ENCODE peak calls at places on chromosomes 7 and 10, in six cellular contexts. R is GM19239, G is cardiac fibroblast, E is cerebellum, O is fibroblast of pulmonary artery, C is NCI-H1105. T is an unnamed sample.

GRCh38 chr7:51010534-51010933 is 227.8 kb upstream of the GRB10 start:
- DNase-seq in C (no peak), G (no peak), O (no peak), E (no peak), R (no peak), T (no peak)

GRCh38 chr7:137417464-137417863 is 73.9 kb upstream of the PTN start:
- DNase-seq in C (no peak), O (no peak), E (no peak), G (no peak), R (no peak), T (no peak)

GRCh38 chr10:21048086-21048485 is 151.0 kb upstream of the NEBL start:
- DNase-seq in O (no peak), C (no peak), E (no peak), R (no peak), G (no peak), T (no peak)

GRCh38 chr10:86753638-86754434 is 2.6 kb upstream of the BMPR1A start:
- DNase-seq in R (no peak), E (no peak), O (no peak), G (no peak), C (no peak), T (no peak)

GRCh38 chr10:5497289-5497688 is 2.1 kb downstream of the CALML5 start:
- DNase-seq in O (no peak), R (no peak), C (no peak), E (no peak), G (no peak), T (no peak)

GRCh38 chr10:11035318-11035920 is 17.7 kb downstream of the CELF2 start:
- DNase-seq in C (no peak), O (peak), R (no peak), G (peak), E (no peak), T (no peak)

GRCh38 chr7:123748734-123749536 is at the start of gene WASL:
- DNase-seq in G (peak), C (peak), R (peak), O (peak), E (peak), T (peak)

GRCh38 chr10:124058346-124059003 is 34.9 kb downstream of the CHST15 start:
- DNase-seq in O (no peak), E (no peak), C (no peak), R (no peak), G (no peak), T (no peak)

GRCh38 chr10:132891313-132891712 is 51.1 kb downstream of the CFAP46 start:
- DNase-seq in R (no peak), G (peak), E (no peak), C (no peak), O (no peak), T (no peak)

GRCh38 chr7:73908123-73908611 is 47.2 kb downstream of the TMEM270 start:
- DNase-seq in C (no peak), G (no peak), O (no peak), R (no peak), E (no peak), T (no peak)

GRCh38 chr7:4188646-4189045 is 493.4 kb upstream of the FOXK1 start:
- DNase-seq in O (no peak), G (no peak), C (no peak), E (no peak), R (no peak), T (no peak)

GRCh38 chr7:121395961-121396757 is at the start of gene FAM3C:
- DNase-seq in G (peak), C (peak), O (peak), E (peak), R (peak), T (peak)

GRCh38 chr10:69048103-69048502 is 39.8 kb upstream of the SRGN start:
- DNase-seq in R (no peak), O (no peak), G (peak), E (no peak), C (no peak), T (no peak)

GRCh38 chr7:88312061-88312663 is 5.5 kb upstream of the STEAP4 start:
- DNase-seq in R (no peak), O (peak), G (peak), E (no peak), C (no peak), T (no peak)

GRCh38 chr7:24576171-24577052 is 3.2 kb downstream of the PALS2 start:
- DNase-seq in O (peak), G (peak), R (no peak), E (peak), C (peak), T (peak)

GRCh38 chr7:99829520-99830160 is 1.8 kb downstream of the CYP3A43 start:
- DNase-seq in C (no peak), G (no peak), E (no peak), O (no peak), R (peak), T (no peak)

GRCh38 chr7:112223310-112223709 is 16.8 kb downstream of the ZNF277 start:
- DNase-seq in O (no peak), E (no peak), C (no peak), G (no peak), R (no peak), T (no peak)